ENCODE peak calls at places on chromosomes 2 and 18, in eight cellular contexts. One of them, this sample, is unnamed.
A peak's percentile ranks its signal among the peaks of the same experiment; 100 is the strongest.

GRCh38 chr2:237694423-237695194 is 67.2 kb downstream of the LRRFIP1 start:
- DNase-seq in HEK293T: no peak
- DNase-seq in CD4-positive, alpha-beta memory T cell: peak; percentile 54
- DNase-seq in T-helper 1 cell: no peak
- DNase-seq in foreskin fibroblast: no peak
- DNase-seq in upper lobe of right lung: peak; percentile 74
- DNase-seq in AG09309: no peak
- DNase-seq in lower lobe of right lung: peak; percentile 70
- DNase-seq in this sample: no peak

GRCh38 chr2:43255249-43255960 is 29.0 kb upstream of the ZFP36L2 start:
- DNase-seq in AG09309: no peak
- DNase-seq in foreskin fibroblast: no peak
- DNase-seq in T-helper 1 cell: no peak
- DNase-seq in CD4-positive, alpha-beta memory T cell: no peak
- DNase-seq in HEK293T: no peak
- DNase-seq in upper lobe of right lung: no peak
- DNase-seq in lower lobe of right lung: no peak
- DNase-seq in this sample: no peak

GRCh38 chr18:49668583-49669290 is 106.9 kb downstream of the LIPG start:
- DNase-seq in HEK293T: no peak
- DNase-seq in AG09309: no peak
- DNase-seq in foreskin fibroblast: no peak
- DNase-seq in lower lobe of right lung: no peak
- DNase-seq in T-helper 1 cell: no peak
- DNase-seq in upper lobe of right lung: no peak
- DNase-seq in CD4-positive, alpha-beta memory T cell: no peak
- DNase-seq in this sample: no peak

GRCh38 chr2:32479224-32479623 is 122.4 kb downstream of the BIRC6 start:
- DNase-seq in CD4-positive, alpha-beta memory T cell: no peak
- DNase-seq in T-helper 1 cell: no peak
- DNase-seq in HEK293T: no peak
- DNase-seq in foreskin fibroblast: peak; percentile 11
- DNase-seq in AG09309: peak; percentile 10
- DNase-seq in upper lobe of right lung: no peak
- DNase-seq in lower lobe of right lung: no peak
- DNase-seq in this sample: no peak

GRCh38 chr2:130372833-130373807 is 17.3 kb downstream of the PTPN18 start:
- DNase-seq in upper lobe of right lung: no peak
- DNase-seq in foreskin fibroblast: no peak
- DNase-seq in CD4-positive, alpha-beta memory T cell: no peak
- DNase-seq in T-helper 1 cell: no peak
- DNase-seq in lower lobe of right lung: no peak
- DNase-seq in HEK293T: no peak
- DNase-seq in AG09309: no peak
- DNase-seq in this sample: no peak

GRCh38 chr2:5666798-5667197 is 25.4 kb upstream of the SOX11 start:
- DNase-seq in T-helper 1 cell: no peak
- DNase-seq in foreskin fibroblast: no peak
- DNase-seq in HEK293T: no peak
- DNase-seq in lower lobe of right lung: no peak
- DNase-seq in upper lobe of right lung: no peak
- DNase-seq in CD4-positive, alpha-beta memory T cell: no peak
- DNase-seq in AG09309: no peak
- DNase-seq in this sample: no peak

GRCh38 chr2:127225186-127225960 is 5.3 kb upstream of the CYP27C1 start:
- DNase-seq in lower lobe of right lung: no peak
- DNase-seq in AG09309: no peak
- DNase-seq in CD4-positive, alpha-beta memory T cell: no peak
- DNase-seq in upper lobe of right lung: no peak
- DNase-seq in T-helper 1 cell: no peak
- DNase-seq in foreskin fibroblast: peak; percentile 37
- DNase-seq in HEK293T: no peak
- DNase-seq in this sample: no peak

GRCh38 chr18:52694804-52695203 is 354.8 kb downstream of the DCC start:
- DNase-seq in CD4-positive, alpha-beta memory T cell: no peak
- DNase-seq in T-helper 1 cell: no peak
- DNase-seq in lower lobe of right lung: no peak
- DNase-seq in upper lobe of right lung: no peak
- DNase-seq in foreskin fibroblast: no peak
- DNase-seq in AG09309: no peak
- DNase-seq in HEK293T: no peak
- DNase-seq in this sample: no peak

GRCh38 chr2:39640107-39640506 is 25.6 kb upstream of the TMEM178A start:
- DNase-seq in CD4-positive, alpha-beta memory T cell: no peak
- DNase-seq in foreskin fibroblast: no peak
- DNase-seq in upper lobe of right lung: no peak
- DNase-seq in AG09309: no peak
- DNase-seq in T-helper 1 cell: no peak
- DNase-seq in HEK293T: no peak
- DNase-seq in lower lobe of right lung: no peak
- DNase-seq in this sample: no peak

GRCh38 chr2:236375973-236376476 is 111.8 kb upstream of the ASB18 start:
- DNase-seq in upper lobe of right lung: no peak
- DNase-seq in T-helper 1 cell: no peak
- DNase-seq in lower lobe of right lung: no peak
- DNase-seq in AG09309: no peak
- DNase-seq in HEK293T: no peak
- DNase-seq in foreskin fibroblast: no peak
- DNase-seq in CD4-positive, alpha-beta memory T cell: no peak
- DNase-seq in this sample: no peak

GRCh38 chr2:186405847-186406246 is 80.2 kb upstream of the ZC3H15 start:
- DNase-seq in CD4-positive, alpha-beta memory T cell: no peak
- DNase-seq in HEK293T: no peak
- DNase-seq in upper lobe of right lung: no peak
- DNase-seq in AG09309: no peak
- DNase-seq in foreskin fibroblast: no peak
- DNase-seq in lower lobe of right lung: no peak
- DNase-seq in T-helper 1 cell: no peak
- DNase-seq in this sample: no peak

GRCh38 chr2:238462782-238463396 is 36.2 kb downstream of the ASB1 start:
- DNase-seq in CD4-positive, alpha-beta memory T cell: no peak
- DNase-seq in HEK293T: peak; percentile 39
- DNase-seq in foreskin fibroblast: peak; percentile 32
- DNase-seq in lower lobe of right lung: no peak
- DNase-seq in upper lobe of right lung: no peak
- DNase-seq in AG09309: no peak
- DNase-seq in T-helper 1 cell: no peak
- DNase-seq in this sample: no peak

GRCh38 chr2:101725515-101726192 is 28.1 kb downstream of the MAP4K4 start:
- DNase-seq in CD4-positive, alpha-beta memory T cell: no peak
- DNase-seq in T-helper 1 cell: no peak
- DNase-seq in upper lobe of right lung: no peak
- DNase-seq in HEK293T: no peak
- DNase-seq in lower lobe of right lung: no peak
- DNase-seq in foreskin fibroblast: no peak
- DNase-seq in AG09309: no peak
- DNase-seq in this sample: no peak